ENCODE peak calls at places on chromosomes 2 and 18, in five cellular contexts. F, I, V, T and Z are unnamed samples.

GRCh38 chr2:236123716-236124115 is 44.5 kb downstream of the GBX2 start:
- DNase-seq in I (no peak), V (no peak), T (no peak), F (no peak), Z (no peak)

GRCh38 chr2:18911416-18911815 is 322.0 kb upstream of the NT5C1B start:
- DNase-seq in V (no peak), F (no peak), T (no peak), I (no peak), Z (no peak)

GRCh38 chr2:195407782-195408181 is 249.2 kb upstream of the SLC39A10 start:
- DNase-seq in T (no peak), I (no peak), V (no peak), F (no peak), Z (no peak)

GRCh38 chr2:196482119-196483065 is 157.1 kb upstream of the CCDC150 start:
- DNase-seq in V (no peak), T (no peak), F (no peak), I (no peak), Z (no peak)

GRCh38 chr2:233245406-233245805 is 6.1 kb upstream of the ATG16L1 start:
- DNase-seq in T (no peak), I (no peak), F (no peak), V (no peak), Z (no peak)

GRCh38 chr2:205047273-205047839 is 502.1 kb downstream of the PARD3B start:
- DNase-seq in T (no peak), V (no peak), F (peak; percentile 72), I (no peak), Z (peak; percentile 6)

GRCh38 chr2:233990261-233990798 is 60.2 kb upstream of the SPP2 start:
- DNase-seq in F (no peak), V (no peak), T (no peak), I (no peak), Z (no peak)

GRCh38 chr2:230687498-230687897 is 25.1 kb upstream of the CAB39 start:
- DNase-seq in T (no peak), V (no peak), F (no peak), I (no peak), Z (no peak)

GRCh38 chr2:200003444-200003843 is 48.1 kb downstream of the MAIP1 start:
- DNase-seq in T (no peak), F (no peak), I (no peak), V (no peak), Z (no peak)

GRCh38 chr2:218985325-218986091 is 524 bp upstream of the FEV start:
- DNase-seq in I (no peak), T (no peak), V (no peak), F (no peak), Z (no peak)

GRCh38 chr2:62208758-62209114 is 12.8 kb downstream of the B3GNT2 start:
- DNase-seq in I (no peak), F (no peak), V (no peak), T (no peak), Z (no peak)

GRCh38 chr2:95062247-95062646 is 36.7 kb downstream of the MAL start:
- DNase-seq in I (no peak), T (no peak), V (no peak), F (no peak), Z (no peak)

GRCh38 chr2:71558300-71559051 is 105.1 kb downstream of the DYSF start:
- DNase-seq in I (no peak), T (peak; percentile 26), F (no peak), V (no peak), Z (no peak)

GRCh38 chr2:2191110-2191707 is 139.9 kb downstream of the MYT1L start:
- DNase-seq in I (no peak), T (no peak), V (no peak), F (no peak), Z (no peak)

GRCh38 chr2:212005077-212005671 is 533.4 kb downstream of the ERBB4 start:
- DNase-seq in F (peak; percentile 15), I (no peak), T (peak; percentile 46), V (peak; percentile 60), Z (peak; percentile 35)

GRCh38 chr2:160368988-160369935 is 124.3 kb downstream of the RBMS1 start:
- DNase-seq in V (no peak), F (no peak), T (no peak), I (no peak), Z (no peak)

GRCh38 chr2:41409328-41409727 is 638.5 kb upstream of the PKDCC start:
- DNase-seq in I (no peak), F (no peak), V (no peak), T (no peak), Z (no peak)

GRCh38 chr18:43805646-43806194 is 528.4 kb upstream of the SYT4 start:
- DNase-seq in T (no peak), V (no peak), I (no peak), F (no peak), Z (no peak)

GRCh38 chr2:42901076-42901645 is 108.8 kb upstream of the HAAO start:
- DNase-seq in T (no peak), I (no peak), F (no peak), V (no peak), Z (no peak)

GRCh38 chr2:38720613-38721241 is 30.4 kb downstream of the SRSF7 start:
- DNase-seq in V (no peak), I (peak; percentile 88), T (peak; percentile 85), F (no peak), Z (no peak)

GRCh38 chr2:148794558-148794957 is 80.5 kb upstream of the KIF5C start:
- DNase-seq in F (no peak), I (no peak), V (no peak), T (no peak), Z (no peak)

GRCh38 chr2:145323512-145323911 is 803.6 kb upstream of the ZEB2 start:
- DNase-seq in F (no peak), T (no peak), V (no peak), I (no peak), Z (no peak)

GRCh38 chr2:43024515-43024962 is 201.9 kb downstream of the ZFP36L2 start:
- DNase-seq in T (peak; percentile 74), V (peak; percentile 78), I (peak; percentile 48), F (peak; percentile 50), Z (peak; percentile 70)

GRCh38 chr2:16615687-16616615 is 49.7 kb downstream of the CYRIA start:
- DNase-seq in F (no peak), I (no peak), T (peak; percentile 55), V (no peak), Z (no peak)

GRCh38 chr2:150487537-150488429 is at the start of gene RND3:
- DNase-seq in V (peak; percentile 93), T (peak; percentile 96), I (peak; percentile 99), F (peak; percentile 92), Z (peak; percentile 95)

GRCh38 chr18:45839415-45840395 is 14.2 kb downstream of the SIGLEC15 start:
- DNase-seq in F (no peak), I (no peak), V (peak; percentile 50), T (no peak), Z (no peak)

GRCh38 chr2:176118606-176119370 is 2.2 kb downstream of the HOXD10 start:
- DNase-seq in V (no peak), I (no peak), F (no peak), T (no peak), Z (no peak)

GRCh38 chr2:112174383-112174782 is 36.2 kb downstream of the FBLN7 start:
- DNase-seq in F (no peak), T (no peak), V (no peak), I (no peak), Z (no peak)

GRCh38 chr2:72274284-72274869 is 126.7 kb upstream of the CYP26B1 start:
- DNase-seq in T (no peak), V (no peak), F (no peak), I (no peak), Z (no peak)

GRCh38 chr2:229003256-229003655 is 267.8 kb downstream of the PID1 start:
- DNase-seq in V (no peak), T (no peak), F (no peak), I (no peak), Z (no peak)

GRCh38 chr2:172090044-172090946 is 5.0 kb downstream of the DLX1 start:
- DNase-seq in V (no peak), T (no peak), I (no peak), F (peak; percentile 30), Z (peak; percentile 40)

GRCh38 chr2:196971574-196972279 is 45.2 kb upstream of the PGAP1 start:
- DNase-seq in F (no peak), I (no peak), T (no peak), V (no peak), Z (no peak)

GRCh38 chr2:23387849-23388248 is 2.9 kb downstream of the KLHL29 start:
- DNase-seq in V (no peak), I (no peak), F (no peak), T (no peak), Z (no peak)

GRCh38 chr2:226915846-226916360 is 80.0 kb downstream of the RHBDD1 start:
- DNase-seq in T (no peak), V (no peak), I (no peak), F (no peak), Z (no peak)